ENCODE peak calls at places on chromosome 4, in six cellular contexts. One of them, this sample, is unnamed. For H3K27me3, the result is how much of the 10 kb centered on the place peaks cover.

GRCh38 chr4:80259012-80259411 is 7.5 kb upstream of the FGF5 start:
- DNase-seq in SK-N-SH: no peak
- DNase-seq in H1: no peak
- DNase-seq in BE2C: no peak
- DNase-seq in breast epithelium: no peak
- DNase-seq in heart right ventricle: no peak
- DNase-seq in this sample: no peak

GRCh38 chr4:151331276-151332042 is 6.1 kb upstream of the SH3D19 start:
- DNase-seq in breast epithelium: no peak
- DNase-seq in BE2C: no peak
- DNase-seq in SK-N-SH: no peak
- DNase-seq in heart right ventricle: no peak
- DNase-seq in H1: no peak
- DNase-seq in this sample: no peak

GRCh38 chr4:168648929-168649328 is 152.1 kb downstream of the PALLD start:
- DNase-seq in heart right ventricle: no peak
- DNase-seq in breast epithelium: no peak
- DNase-seq in BE2C: no peak
- DNase-seq in SK-N-SH: no peak
- DNase-seq in H1: no peak
- DNase-seq in this sample: no peak

GRCh38 chr4:75180217-75180616 is 247.3 kb downstream of the PARM1 start:
- DNase-seq in heart right ventricle: no peak
- DNase-seq in breast epithelium: no peak
- DNase-seq in BE2C: no peak
- DNase-seq in SK-N-SH: no peak
- DNase-seq in H1: no peak
- DNase-seq in this sample: no peak

GRCh38 chr4:59698041-59698440 is 1502.1 kb upstream of the ADGRL3 start:
- DNase-seq in heart right ventricle: no peak
- DNase-seq in BE2C: no peak
- DNase-seq in breast epithelium: no peak
- DNase-seq in SK-N-SH: no peak
- DNase-seq in H1: no peak
- DNase-seq in this sample: no peak

GRCh38 chr4:40662962-40663604 is 33.4 kb upstream of the RBM47 start:
- DNase-seq in breast epithelium: no peak
- DNase-seq in H1: no peak
- DNase-seq in heart right ventricle: no peak
- DNase-seq in SK-N-SH: no peak
- DNase-seq in BE2C: no peak
- DNase-seq in this sample: no peak

GRCh38 chr4:150664935-150665334 is 83.0 kb downstream of the MAB21L2 start:
- DNase-seq in BE2C: no peak
- DNase-seq in SK-N-SH: no peak
- DNase-seq in heart right ventricle: no peak
- DNase-seq in breast epithelium: no peak
- DNase-seq in H1: no peak
- DNase-seq in this sample: no peak

GRCh38 chr4:136768925-136769275 is 763.4 kb downstream of the PCDH18 start:
- DNase-seq in breast epithelium: no peak
- DNase-seq in H1: no peak
- DNase-seq in BE2C: no peak
- DNase-seq in heart right ventricle: no peak
- DNase-seq in SK-N-SH: no peak
- DNase-seq in this sample: no peak

GRCh38 chr4:5256416-5256815 is 205.1 kb downstream of the STK32B start:
- DNase-seq in BE2C: no peak
- DNase-seq in breast epithelium: no peak
- DNase-seq in SK-N-SH: no peak
- DNase-seq in H1: no peak
- DNase-seq in heart right ventricle: no peak
- DNase-seq in this sample: no peak

GRCh38 chr4:112514449-112515277 is 1.3 kb downstream of the NEUROG2 start:
- DNase-seq in BE2C: peak
- DNase-seq in SK-N-SH: peak
- DNase-seq in heart right ventricle: no peak
- DNase-seq in H1: no peak
- DNase-seq in breast epithelium: no peak
- DNase-seq in this sample: peak

GRCh38 chr4:143337600-143338287 is 1.1 kb downstream of the GAB1 start:
- DNase-seq in SK-N-SH: peak
- DNase-seq in BE2C: peak
- DNase-seq in breast epithelium: peak
- DNase-seq in H1: no peak
- DNase-seq in heart right ventricle: peak
- DNase-seq in this sample: peak

GRCh38 chr4:109748114-109748513 is 18.2 kb upstream of the PLA2G12A start:
- DNase-seq in SK-N-SH: no peak
- DNase-seq in H1: no peak
- DNase-seq in heart right ventricle: no peak
- DNase-seq in breast epithelium: no peak
- DNase-seq in BE2C: no peak
- DNase-seq in this sample: no peak

GRCh38 chr4:71188197-71188625 is 150.6 kb upstream of the SLC4A4 start:
- DNase-seq in SK-N-SH: no peak
- DNase-seq in H1: no peak
- DNase-seq in heart right ventricle: no peak
- DNase-seq in breast epithelium: no peak
- DNase-seq in BE2C: no peak
- DNase-seq in this sample: no peak

GRCh38 chr4:53932784-53933183 is 131.6 kb downstream of the CHIC2 start:
- DNase-seq in breast epithelium: peak
- DNase-seq in heart right ventricle: no peak
- DNase-seq in SK-N-SH: no peak
- DNase-seq in H1: no peak
- DNase-seq in BE2C: no peak
- DNase-seq in this sample: no peak

GRCh38 chr4:182448281-182449151 is 205.3 kb downstream of the TENM3 start:
- DNase-seq in breast epithelium: peak
- DNase-seq in heart right ventricle: peak
- DNase-seq in SK-N-SH: peak
- DNase-seq in BE2C: peak
- DNase-seq in H1: peak
- DNase-seq in this sample: peak

GRCh38 chr4:182447938-182448280 is 204.7 kb downstream of the TENM3 start:
- DNase-seq in breast epithelium: no peak
- DNase-seq in H1: no peak
- DNase-seq in BE2C: no peak
- DNase-seq in heart right ventricle: no peak
- DNase-seq in SK-N-SH: no peak
- DNase-seq in this sample: no peak

DNA sequence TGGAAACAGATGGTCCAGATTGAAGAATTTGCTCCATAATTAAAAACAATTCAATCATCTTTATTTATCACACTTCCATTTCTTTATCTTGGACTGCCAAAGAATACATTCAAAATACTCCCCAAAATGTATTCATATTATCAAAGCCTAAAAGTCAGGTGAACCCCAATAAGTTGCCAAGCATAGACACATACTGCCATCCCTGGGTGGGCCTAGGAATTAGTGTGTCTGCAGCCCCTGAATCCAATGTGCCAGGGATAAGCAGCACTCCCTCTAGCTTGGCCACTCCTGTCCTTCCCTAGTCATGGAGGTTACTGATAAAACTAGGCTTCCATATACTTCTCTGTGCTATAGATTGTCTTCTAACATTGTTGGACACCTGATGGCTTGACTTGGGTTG is 199.9 kb downstream of the TENM3 start:
- DNase-seq in H1: no peak
- DNase-seq in breast epithelium: no peak
- DNase-seq in SK-N-SH: no peak
- DNase-seq in heart right ventricle: no peak
- DNase-seq in BE2C: no peak
- DNase-seq in this sample: no peak
- H3K27me3 ChIP-seq in H1: under half
- H3K27me3 ChIP-seq in breast epithelium: under half
- H3K27me3 ChIP-seq in SK-N-SH: under half
- H3K27me3 ChIP-seq in heart right ventricle: under half
- H3K27me3 ChIP-seq in BE2C: under half
- H3K27me3 ChIP-seq in this sample: under half

GRCh38 chr4:152937280-152937534 is 1.1 kb downstream of the FHDC1 start:
- DNase-seq in BE2C: no peak
- DNase-seq in SK-N-SH: no peak
- DNase-seq in breast epithelium: no peak
- DNase-seq in H1: no peak
- DNase-seq in heart right ventricle: no peak
- DNase-seq in this sample: no peak
- H3K27me3 ChIP-seq in BE2C: half or more
- H3K27me3 ChIP-seq in SK-N-SH: under half
- H3K27me3 ChIP-seq in breast epithelium: under half
- H3K27me3 ChIP-seq in H1: under half
- H3K27me3 ChIP-seq in heart right ventricle: half or more
- H3K27me3 ChIP-seq in this sample: under half

GRCh38 chr4:153794001-153794400 is 5.1 kb upstream of the SFRP2 start:
- DNase-seq in heart right ventricle: no peak
- DNase-seq in SK-N-SH: no peak
- DNase-seq in BE2C: no peak
- DNase-seq in breast epithelium: no peak
- DNase-seq in H1: no peak
- DNase-seq in this sample: no peak
- H3K27me3 ChIP-seq in heart right ventricle: half or more
- H3K27me3 ChIP-seq in SK-N-SH: half or more
- H3K27me3 ChIP-seq in BE2C: half or more
- H3K27me3 ChIP-seq in breast epithelium: under half
- H3K27me3 ChIP-seq in H1: under half
- H3K27me3 ChIP-seq in this sample: under half

DNA sequence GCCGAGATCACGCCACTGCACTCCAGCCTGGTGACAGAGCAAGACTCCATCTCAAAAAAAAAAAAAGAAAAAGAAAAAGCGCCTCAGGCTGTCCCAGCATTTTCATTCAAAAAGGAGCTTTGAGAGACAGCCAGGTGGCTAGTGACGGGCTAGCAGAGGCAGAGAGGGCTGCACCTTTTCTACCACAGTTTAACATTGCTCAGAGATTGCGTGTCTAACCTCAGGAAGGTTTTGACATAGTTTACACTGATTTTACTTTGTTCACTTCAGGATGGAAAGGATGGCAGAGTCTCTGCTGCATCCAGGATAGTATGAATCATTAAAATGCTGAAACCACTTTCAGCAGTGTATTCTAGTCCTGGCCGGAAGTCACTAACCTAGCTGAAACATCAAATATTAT is 28.1 kb downstream of the ZFP42 start:
- DNase-seq in breast epithelium: no peak
- DNase-seq in SK-N-SH: no peak
- DNase-seq in BE2C: no peak
- DNase-seq in H1: no peak
- DNase-seq in heart right ventricle: no peak
- DNase-seq in this sample: no peak
- H3K27me3 ChIP-seq in breast epithelium: under half
- H3K27me3 ChIP-seq in SK-N-SH: under half
- H3K27me3 ChIP-seq in BE2C: under half
- H3K27me3 ChIP-seq in H1: under half
- H3K27me3 ChIP-seq in heart right ventricle: under half
- H3K27me3 ChIP-seq in this sample: under half

GRCh38 chr4:173527103-173527876 is 2.7 kb downstream of the HAND2 start:
- DNase-seq in heart right ventricle: peak
- DNase-seq in breast epithelium: no peak
- DNase-seq in H1: no peak
- DNase-seq in SK-N-SH: no peak
- DNase-seq in BE2C: peak
- DNase-seq in this sample: no peak
- H3K27me3 ChIP-seq in heart right ventricle: under half
- H3K27me3 ChIP-seq in breast epithelium: under half
- H3K27me3 ChIP-seq in H1: half or more
- H3K27me3 ChIP-seq in SK-N-SH: under half
- H3K27me3 ChIP-seq in BE2C: under half
- H3K27me3 ChIP-seq in this sample: half or more

GRCh38 chr4:129082302-129082701 is 11.0 kb downstream of the SCLT1 start:
- DNase-seq in BE2C: no peak
- DNase-seq in breast epithelium: no peak
- DNase-seq in H1: no peak
- DNase-seq in SK-N-SH: no peak
- DNase-seq in heart right ventricle: no peak
- DNase-seq in this sample: no peak
- H3K27me3 ChIP-seq in BE2C: under half
- H3K27me3 ChIP-seq in breast epithelium: under half
- H3K27me3 ChIP-seq in H1: under half
- H3K27me3 ChIP-seq in SK-N-SH: under half
- H3K27me3 ChIP-seq in heart right ventricle: under half
- H3K27me3 ChIP-seq in this sample: under half

GRCh38 chr4:7410470-7410869 is 24.3 kb downstream of the PSAPL1 start:
- DNase-seq in H1: no peak
- DNase-seq in BE2C: no peak
- DNase-seq in SK-N-SH: peak
- DNase-seq in heart right ventricle: no peak
- DNase-seq in breast epithelium: peak
- DNase-seq in this sample: no peak

GRCh38 chr4:7411491-7411890 is 23.2 kb downstream of the PSAPL1 start:
- DNase-seq in SK-N-SH: peak
- DNase-seq in heart right ventricle: no peak
- DNase-seq in H1: no peak
- DNase-seq in breast epithelium: no peak
- DNase-seq in BE2C: no peak
- DNase-seq in this sample: no peak

GRCh38 chr4:7412586-7412975 is 22.1 kb downstream of the PSAPL1 start:
- DNase-seq in BE2C: peak
- DNase-seq in H1: no peak
- DNase-seq in heart right ventricle: no peak
- DNase-seq in SK-N-SH: peak
- DNase-seq in breast epithelium: no peak
- DNase-seq in this sample: no peak

GRCh38 chr4:7414046-7414445 is 20.7 kb downstream of the PSAPL1 start:
- DNase-seq in heart right ventricle: no peak
- DNase-seq in SK-N-SH: peak
- DNase-seq in H1: no peak
- DNase-seq in breast epithelium: no peak
- DNase-seq in BE2C: peak
- DNase-seq in this sample: no peak

GRCh38 chr4:7411896-7412585 is 22.7 kb downstream of the PSAPL1 start:
- DNase-seq in breast epithelium: no peak
- DNase-seq in heart right ventricle: no peak
- DNase-seq in BE2C: peak
- DNase-seq in H1: no peak
- DNase-seq in SK-N-SH: peak
- DNase-seq in this sample: no peak
- H3K27me3 ChIP-seq in breast epithelium: under half
- H3K27me3 ChIP-seq in heart right ventricle: under half
- H3K27me3 ChIP-seq in BE2C: under half
- H3K27me3 ChIP-seq in H1: under half
- H3K27me3 ChIP-seq in SK-N-SH: under half
- H3K27me3 ChIP-seq in this sample: under half

GRCh38 chr4:17358236-17358635 is 153.7 kb downstream of the QDPR start:
- DNase-seq in heart right ventricle: no peak
- DNase-seq in BE2C: no peak
- DNase-seq in H1: no peak
- DNase-seq in SK-N-SH: no peak
- DNase-seq in breast epithelium: no peak
- DNase-seq in this sample: no peak
- H3K27me3 ChIP-seq in heart right ventricle: under half
- H3K27me3 ChIP-seq in BE2C: under half
- H3K27me3 ChIP-seq in H1: under half
- H3K27me3 ChIP-seq in SK-N-SH: under half
- H3K27me3 ChIP-seq in breast epithelium: under half
- H3K27me3 ChIP-seq in this sample: under half

GRCh38 chr4:93835929-93836328 is 7.4 kb downstream of the ATOH1 start:
- DNase-seq in heart right ventricle: no peak
- DNase-seq in SK-N-SH: no peak
- DNase-seq in H1: no peak
- DNase-seq in BE2C: no peak
- DNase-seq in breast epithelium: no peak
- DNase-seq in this sample: no peak
- H3K27me3 ChIP-seq in heart right ventricle: half or more
- H3K27me3 ChIP-seq in SK-N-SH: under half
- H3K27me3 ChIP-seq in H1: half or more
- H3K27me3 ChIP-seq in BE2C: under half
- H3K27me3 ChIP-seq in breast epithelium: under half
- H3K27me3 ChIP-seq in this sample: under half

This sample was measured in upper lobe of left lung.